ENCODE peak calls at places on chromosomes 13 and 19, in four cellular contexts. K, X, G and E are unnamed samples.

GRCh38 chr19:11137542-11138384 is 17.8 kb downstream of the SPC24 start:
- DNase-seq in K (no peak), G (no peak), X (peak), E (peak)

GRCh38 chr19:49533551-49534488 is 6.0 kb downstream of the RCN3 start:
- DNase-seq in K (no peak), G (no peak), X (peak), E (peak)

GRCh38 chr13:112241288-112241687 is 134.9 kb upstream of the SPACA7 start:
- DNase-seq in X (no peak), K (no peak), G (no peak), E (no peak)

GRCh38 chr19:54137913-54138776 is 583 bp downstream of the CNOT3 start:
- DNase-seq in X (no peak), K (no peak), G (no peak), E (no peak)

GRCh38 chr13:79709526-79709925 is 228.6 kb downstream of the NDFIP2 start:
- DNase-seq in X (no peak), K (peak), G (no peak), E (peak)

GRCh38 chr19:44401108-44401786 is at the start of gene ZNF285:
- DNase-seq in X (peak), K (peak), G (peak), E (peak)

GRCh38 chr19:56477429-56478338 is 539 bp upstream of the ZNF667 start:
- DNase-seq in G (peak), X (peak), K (peak), E (peak)

GRCh38 chr19:40322951-40323615 is 25.1 kb downstream of the C19orf47 start:
- DNase-seq in G (no peak), K (no peak), X (no peak), E (no peak)

DNA sequence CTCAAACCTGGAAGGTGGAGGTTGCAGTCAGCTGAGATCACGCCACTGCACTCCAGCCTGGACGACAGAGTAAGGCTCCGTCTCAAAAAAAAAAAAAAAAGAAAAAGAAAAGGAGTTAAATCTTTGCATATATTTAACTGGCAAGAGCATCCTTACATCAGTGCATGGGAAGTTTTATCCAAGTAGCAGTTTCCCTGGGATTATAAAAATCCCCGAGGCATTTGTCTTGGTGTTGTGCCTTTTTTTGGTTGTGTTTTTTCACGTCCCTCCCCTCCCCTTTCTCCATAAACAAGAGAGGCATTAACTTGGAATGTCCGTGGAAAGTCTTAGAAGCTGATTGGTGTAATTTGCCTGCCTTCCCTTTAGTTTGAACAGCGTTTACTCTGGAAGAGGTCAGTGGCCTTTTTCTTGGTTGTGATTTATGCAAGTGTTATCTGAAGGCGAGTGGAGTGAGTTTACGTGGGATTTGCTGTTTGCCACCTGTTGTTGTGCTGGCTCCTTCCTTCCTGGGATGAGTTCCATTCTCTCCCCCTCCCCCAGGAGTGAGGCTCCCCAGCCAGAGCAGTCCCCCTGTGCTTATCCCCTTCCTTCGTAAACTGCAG is 7.1 kb downstream of the ACTN4 start:
- DNase-seq in K (no peak), G (no peak), X (no peak), E (peak)
- H3K4me3 ChIP-seq in K (no peak), G (no peak), X (no peak), E (no peak)

GRCh38 chr19:45402469-45403070 is 2.3 kb downstream of the PPP1R13L start:
- DNase-seq in G (no peak), K (no peak), X (peak), E (peak)
- TF ChIP-seq CTCF in G (peak), K (peak), X (no peak), E (no peak)

GRCh38 chr19:23070353-23070781 is 46.5 kb upstream of the ZNF730 start:
- DNase-seq in G (no peak), K (no peak), X (peak), E (peak)
- H3K4me3 ChIP-seq in G (no peak), K (peak), X (no peak), E (no peak)

GRCh38 chr13:98958443-98958794 is 19.4 kb downstream of the DOCK9 start:
- DNase-seq in X (no peak), G (no peak), K (no peak), E (no peak)

GRCh38 chr13:98961204-98962105 is 16.4 kb downstream of the DOCK9 start:
- DNase-seq in G (no peak), K (no peak), X (no peak), E (peak)

GRCh38 chr13:98960331-98961203 is 17.3 kb downstream of the DOCK9 start:
- DNase-seq in K (no peak), G (no peak), X (peak), E (no peak)

GRCh38 chr13:98959299-98959698 is 18.6 kb downstream of the DOCK9 start:
- DNase-seq in X (no peak), G (no peak), K (no peak), E (no peak)

DNA sequence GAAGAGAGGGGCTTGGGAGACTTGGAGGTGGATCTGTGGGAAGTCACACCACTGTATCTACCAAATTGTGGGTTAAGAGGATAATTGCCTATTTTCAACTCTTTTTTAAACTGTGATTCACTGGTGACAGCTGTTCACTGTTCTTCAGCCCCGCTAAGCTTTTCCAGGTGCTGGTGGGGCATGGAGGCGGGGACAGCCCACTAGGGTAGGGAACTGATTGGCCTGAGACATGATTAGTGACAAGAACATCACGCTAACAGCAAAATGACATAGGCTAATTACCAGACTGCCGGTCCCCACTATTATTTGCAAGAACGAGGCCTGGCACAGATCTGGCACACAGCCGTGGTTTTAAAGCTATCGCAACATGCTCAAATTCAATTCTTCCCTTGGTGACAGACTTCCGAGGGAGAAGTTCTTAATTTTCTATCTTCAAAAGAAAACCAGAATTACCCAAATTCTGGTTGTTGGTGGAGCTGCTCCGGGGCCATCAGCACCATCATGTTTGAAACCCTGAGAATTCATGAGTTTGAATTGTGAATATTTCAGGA is 18.0 kb downstream of the DOCK9 start:
- DNase-seq in G (no peak), K (no peak), X (no peak), E (no peak)
- TF ChIP-seq CTCF in G (no peak), K (no peak), X (no peak), E (no peak)

DNA sequence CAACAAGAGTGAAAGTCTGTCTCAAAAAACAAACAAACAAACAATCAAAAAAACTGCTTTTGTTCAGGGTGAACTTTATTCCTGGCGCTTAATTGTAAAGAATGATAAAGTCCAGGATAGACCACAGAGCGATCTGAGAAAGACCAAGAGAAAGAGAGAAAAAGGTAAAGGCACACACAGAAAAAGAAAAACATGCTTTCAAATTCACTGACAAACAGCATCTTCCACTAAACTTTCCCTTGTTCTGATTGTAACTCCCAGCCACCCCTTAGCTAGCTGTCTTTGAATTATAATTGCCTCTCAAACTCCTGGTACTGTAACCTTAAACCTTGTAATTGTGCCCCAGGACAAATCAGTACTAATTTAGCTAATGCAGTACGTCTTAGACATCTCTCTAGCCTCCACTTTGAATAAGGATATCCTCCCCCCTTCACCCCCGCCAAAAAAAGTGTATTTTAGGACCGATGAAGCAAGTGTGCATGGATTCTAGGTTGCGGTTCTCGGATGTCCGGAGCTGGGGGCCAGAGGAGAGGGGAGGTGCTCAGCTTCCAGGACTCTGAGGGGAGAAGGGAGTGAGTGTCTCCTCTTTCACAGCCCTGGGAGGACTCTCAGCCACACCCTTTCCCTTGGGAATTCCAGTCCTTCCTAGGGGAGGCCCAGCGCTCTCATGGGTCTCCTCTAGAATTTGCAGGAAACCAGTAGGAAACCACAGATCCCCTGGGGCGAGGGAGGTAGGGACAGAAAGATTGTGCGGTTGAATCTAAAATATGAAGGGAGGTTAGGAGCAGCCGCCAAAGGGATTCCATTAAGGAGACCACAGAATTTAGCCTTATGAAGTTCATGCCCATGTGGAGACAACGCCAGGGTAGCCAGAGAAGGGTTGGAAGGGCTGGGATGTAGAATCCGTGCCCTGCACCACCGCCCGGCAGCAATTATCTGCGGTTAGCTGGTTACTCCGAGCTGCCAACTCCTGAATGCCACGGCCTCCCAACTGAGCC is 19.7 kb downstream of the ZNF536 start:
- DNase-seq in X (no peak), G (peak), K (peak), E (peak)
- H3K4me3 ChIP-seq in X (no peak), G (no peak), K (no peak), E (no peak)

GRCh38 chr13:57633141-57633949 is 1.8 kb downstream of the PCDH17 start:
- DNase-seq in K (no peak), G (no peak), X (no peak), E (peak)
- TF ChIP-seq CTCF in K (peak), G (no peak), X (peak), E (no peak)

GRCh38 chr13:66659291-66660012 is 570.7 kb downstream of the PCDH9 start:
- DNase-seq in X (peak), K (no peak), G (no peak), E (peak)
- H3K4me3 ChIP-seq in X (peak), K (no peak), G (no peak), E (no peak)

GRCh38 chr19:20923077-20923871 is at the start of gene ZNF85:
- DNase-seq in G (peak), K (peak), X (peak), E (peak)

GRCh38 chr19:20928371-20928770 is 5.3 kb downstream of the ZNF85 start:
- DNase-seq in G (peak), X (peak), K (peak), E (peak)

GRCh38 chr19:20925481-20925880 is 2.4 kb downstream of the ZNF85 start:
- DNase-seq in X (no peak), K (no peak), G (no peak), E (no peak)

DNA sequence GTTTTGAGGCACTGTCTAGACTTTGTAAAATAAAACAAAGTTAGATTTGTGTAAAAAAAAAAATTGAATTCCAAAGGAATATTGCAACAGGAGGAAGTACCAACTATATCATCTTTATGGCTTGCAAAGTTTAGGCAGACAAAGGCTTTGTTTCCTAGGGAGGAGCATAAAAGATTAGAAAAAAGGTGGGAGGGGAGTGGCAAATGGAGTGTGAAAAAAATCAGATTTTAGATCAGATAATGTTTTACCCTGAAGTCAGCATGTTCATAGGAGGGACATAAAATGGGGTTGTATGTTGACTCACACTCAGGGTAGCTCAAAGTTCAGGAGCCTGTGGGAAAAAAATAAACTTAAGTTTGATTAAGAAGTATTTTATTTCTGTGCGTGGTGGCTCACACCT is 3.7 kb downstream of the ZNF85 start:
- DNase-seq in G (no peak), K (no peak), X (no peak), E (no peak)
- TF ChIP-seq CTCF in G (no peak), K (no peak), X (no peak), E (no peak)